ENCODE peak calls at places on chromosomes 7 and 10, in nine cellular contexts. One of them, this sample, is unnamed.

GRCh38 chr10:119826777-119827176 is 45.9 kb downstream of the MCMBP start:
- DNase-seq in brain microvascular endothelial cell: no peak
- DNase-seq in Peyer's patch: no peak
- DNase-seq in mucosa of descending colon: no peak
- DNase-seq in IMR-90: no peak
- DNase-seq in tibial artery: no peak
- DNase-seq in NB4: no peak
- DNase-seq in fibroblast of mammary gland: peak; percentile 15
- DNase-seq in fibroblast of lung: no peak
- DNase-seq in this sample: peak; percentile 33

GRCh38 chr10:49116509-49117365 is 1.4 kb upstream of the VSTM4 start:
- DNase-seq in brain microvascular endothelial cell: no peak
- DNase-seq in Peyer's patch: no peak
- DNase-seq in mucosa of descending colon: no peak
- DNase-seq in IMR-90: no peak
- DNase-seq in tibial artery: no peak
- DNase-seq in NB4: no peak
- DNase-seq in fibroblast of mammary gland: no peak
- DNase-seq in fibroblast of lung: no peak
- DNase-seq in this sample: no peak

GRCh38 chr10:106682175-106682574 is 482.3 kb downstream of the SORCS1 start:
- DNase-seq in brain microvascular endothelial cell: no peak
- DNase-seq in Peyer's patch: no peak
- DNase-seq in mucosa of descending colon: no peak
- DNase-seq in IMR-90: peak; percentile 4
- DNase-seq in tibial artery: no peak
- DNase-seq in NB4: no peak
- DNase-seq in fibroblast of mammary gland: no peak
- DNase-seq in fibroblast of lung: no peak
- DNase-seq in this sample: peak; percentile 11

GRCh38 chr7:130114374-130114773 is 44.0 kb downstream of the KLHDC10 start:
- DNase-seq in brain microvascular endothelial cell: no peak
- DNase-seq in Peyer's patch: no peak
- DNase-seq in mucosa of descending colon: no peak
- DNase-seq in IMR-90: no peak
- DNase-seq in tibial artery: no peak
- DNase-seq in NB4: no peak
- DNase-seq in fibroblast of mammary gland: no peak
- DNase-seq in fibroblast of lung: no peak
- DNase-seq in this sample: no peak

GRCh38 chr10:92208736-92209135 is 82.1 kb downstream of the CPEB3 start:
- DNase-seq in brain microvascular endothelial cell: peak; percentile 11
- DNase-seq in Peyer's patch: no peak
- DNase-seq in mucosa of descending colon: no peak
- DNase-seq in IMR-90: peak; percentile 27
- DNase-seq in tibial artery: no peak
- DNase-seq in NB4: no peak
- DNase-seq in fibroblast of mammary gland: peak; percentile 54
- DNase-seq in fibroblast of lung: peak; percentile 44
- DNase-seq in this sample: peak; percentile 13

GRCh38 chr10:77520995-77521394 is 116.6 kb downstream of the KCNMA1 start:
- DNase-seq in brain microvascular endothelial cell: no peak
- DNase-seq in Peyer's patch: no peak
- DNase-seq in mucosa of descending colon: no peak
- DNase-seq in IMR-90: no peak
- DNase-seq in tibial artery: no peak
- DNase-seq in NB4: no peak
- DNase-seq in fibroblast of mammary gland: no peak
- DNase-seq in fibroblast of lung: no peak
- DNase-seq in this sample: no peak

GRCh38 chr7:47218378-47219176 is 363.3 kb downstream of the TNS3 start:
- DNase-seq in brain microvascular endothelial cell: no peak
- DNase-seq in Peyer's patch: no peak
- DNase-seq in mucosa of descending colon: no peak
- DNase-seq in IMR-90: no peak
- DNase-seq in tibial artery: no peak
- DNase-seq in NB4: no peak
- DNase-seq in fibroblast of mammary gland: peak; percentile 40
- DNase-seq in fibroblast of lung: peak; percentile 41
- DNase-seq in this sample: no peak

GRCh38 chr10:70898687-70899086 is 10.3 kb upstream of the PCBD1 start:
- DNase-seq in brain microvascular endothelial cell: no peak
- DNase-seq in Peyer's patch: peak; percentile 15
- DNase-seq in mucosa of descending colon: no peak
- DNase-seq in IMR-90: no peak
- DNase-seq in tibial artery: no peak
- DNase-seq in NB4: no peak
- DNase-seq in fibroblast of mammary gland: no peak
- DNase-seq in fibroblast of lung: no peak
- DNase-seq in this sample: peak; percentile 66

GRCh38 chr10:116160271-116160670 is 112.7 kb downstream of the GFRA1 start:
- DNase-seq in brain microvascular endothelial cell: no peak
- DNase-seq in Peyer's patch: no peak
- DNase-seq in mucosa of descending colon: no peak
- DNase-seq in IMR-90: no peak
- DNase-seq in tibial artery: no peak
- DNase-seq in NB4: no peak
- DNase-seq in fibroblast of mammary gland: no peak
- DNase-seq in fibroblast of lung: no peak
- DNase-seq in this sample: peak; percentile 2

GRCh38 chr7:638256-639011 is 88.1 kb upstream of the DNAAF5 start:
- DNase-seq in brain microvascular endothelial cell: no peak
- DNase-seq in Peyer's patch: no peak
- DNase-seq in mucosa of descending colon: no peak
- DNase-seq in IMR-90: no peak
- DNase-seq in tibial artery: no peak
- DNase-seq in NB4: no peak
- DNase-seq in fibroblast of mammary gland: no peak
- DNase-seq in fibroblast of lung: no peak
- DNase-seq in this sample: no peak

GRCh38 chr7:15199482-15199881 is 296.9 kb upstream of the DGKB start:
- DNase-seq in brain microvascular endothelial cell: peak; percentile 10
- DNase-seq in Peyer's patch: no peak
- DNase-seq in mucosa of descending colon: no peak
- DNase-seq in IMR-90: peak; percentile 1
- DNase-seq in tibial artery: no peak
- DNase-seq in NB4: peak; percentile 28
- DNase-seq in fibroblast of mammary gland: peak; percentile 21
- DNase-seq in fibroblast of lung: peak; percentile 11
- DNase-seq in this sample: peak; percentile 5

GRCh38 chr7:30596043-30596641 is 1.5 kb downstream of the GARS1 start:
- DNase-seq in brain microvascular endothelial cell: peak; percentile 23
- DNase-seq in Peyer's patch: no peak
- DNase-seq in mucosa of descending colon: no peak
- DNase-seq in IMR-90: peak; percentile 41
- DNase-seq in tibial artery: no peak
- DNase-seq in NB4: peak; percentile 77
- DNase-seq in fibroblast of mammary gland: peak; percentile 56
- DNase-seq in fibroblast of lung: peak; percentile 40
- DNase-seq in this sample: peak; percentile 70

GRCh38 chr7:30595461-30596042 is 874 bp downstream of the GARS1 start:
- DNase-seq in brain microvascular endothelial cell: no peak
- DNase-seq in Peyer's patch: no peak
- DNase-seq in mucosa of descending colon: no peak
- DNase-seq in IMR-90: no peak
- DNase-seq in tibial artery: no peak
- DNase-seq in NB4: no peak
- DNase-seq in fibroblast of mammary gland: no peak
- DNase-seq in fibroblast of lung: peak; percentile 7
- DNase-seq in this sample: no peak

GRCh38 chr7:30594540-30595460 is at the start of gene GARS1:
- DNase-seq in brain microvascular endothelial cell: peak; percentile 82
- DNase-seq in Peyer's patch: peak; percentile 95
- DNase-seq in mucosa of descending colon: peak; percentile 93
- DNase-seq in IMR-90: peak; percentile 92
- DNase-seq in tibial artery: peak; percentile 85
- DNase-seq in NB4: peak; percentile 98
- DNase-seq in fibroblast of mammary gland: peak; percentile 88
- DNase-seq in fibroblast of lung: peak; percentile 89
- DNase-seq in this sample: peak; percentile 93

GRCh38 chr7:30596721-30597120 is 2.0 kb downstream of the GARS1 start:
- DNase-seq in brain microvascular endothelial cell: no peak
- DNase-seq in Peyer's patch: no peak
- DNase-seq in mucosa of descending colon: no peak
- DNase-seq in IMR-90: peak; percentile 8
- DNase-seq in tibial artery: no peak
- DNase-seq in NB4: no peak
- DNase-seq in fibroblast of mammary gland: peak; percentile 50
- DNase-seq in fibroblast of lung: peak; percentile 30
- DNase-seq in this sample: no peak

DNA sequence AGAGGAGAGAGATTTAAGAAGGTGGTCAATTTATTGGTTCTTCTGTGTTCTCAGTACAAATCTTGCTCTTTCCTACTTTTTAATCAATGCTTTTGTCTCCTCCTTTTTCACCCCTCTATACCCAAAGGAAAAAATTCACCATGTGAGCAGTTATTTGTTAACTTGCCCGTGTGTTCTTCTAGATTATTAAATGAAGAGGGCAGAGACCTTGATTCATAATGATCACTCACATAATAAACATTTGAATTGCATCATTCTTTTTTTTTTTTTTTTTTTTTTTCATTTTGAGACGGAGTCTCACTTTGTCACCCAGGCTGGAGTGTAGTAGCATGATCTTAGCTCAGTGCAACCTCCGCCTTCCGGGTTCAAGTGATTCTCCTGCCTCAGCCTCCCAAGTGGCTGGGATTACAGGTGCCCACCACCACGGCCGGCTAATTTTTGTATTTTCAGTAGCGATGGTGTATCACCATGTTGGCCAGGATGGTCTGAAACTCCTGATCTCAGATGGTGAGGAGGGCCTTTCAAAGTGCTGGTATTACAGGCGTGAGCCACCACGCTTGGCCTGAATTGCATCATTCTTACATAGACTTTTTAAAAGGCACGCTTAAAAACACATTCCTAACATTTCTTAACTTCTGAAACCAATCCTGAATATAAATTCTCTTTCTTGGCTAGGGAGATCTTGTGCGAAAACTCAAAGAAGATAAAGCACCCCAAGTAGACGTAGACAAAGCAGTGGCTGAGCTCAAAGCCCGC is 3.6 kb downstream of the GARS1 start:
- DNase-seq in brain microvascular endothelial cell: no peak
- DNase-seq in Peyer's patch: no peak
- DNase-seq in mucosa of descending colon: no peak
- DNase-seq in IMR-90: peak; percentile 16
- DNase-seq in tibial artery: no peak
- DNase-seq in NB4: no peak
- DNase-seq in fibroblast of mammary gland: peak; percentile 56
- DNase-seq in fibroblast of lung: peak; percentile 42
- DNase-seq in this sample: peak; percentile 53
- H3K4me3 ChIP-seq in brain microvascular endothelial cell: no peak overlapping the region
- H3K4me3 ChIP-seq in Peyer's patch: no peak overlapping the region
- H3K4me3 ChIP-seq in mucosa of descending colon: no peak overlapping the region
- H3K4me3 ChIP-seq in IMR-90: no peak overlapping the region
- H3K4me3 ChIP-seq in tibial artery: no peak overlapping the region
- H3K4me3 ChIP-seq in NB4: peak overlapping the region; percentile 88
- H3K4me3 ChIP-seq in fibroblast of mammary gland: no peak overlapping the region
- H3K4me3 ChIP-seq in fibroblast of lung: no peak overlapping the region
- H3K4me3 ChIP-seq in this sample: no peak overlapping the region

GRCh38 chr10:42938351-42938750 is 138.5 kb upstream of the RET start:
- DNase-seq in brain microvascular endothelial cell: no peak
- DNase-seq in Peyer's patch: no peak
- DNase-seq in mucosa of descending colon: no peak
- DNase-seq in IMR-90: no peak
- DNase-seq in tibial artery: no peak
- DNase-seq in NB4: no peak
- DNase-seq in fibroblast of mammary gland: no peak
- DNase-seq in fibroblast of lung: no peak
- DNase-seq in this sample: no peak

GRCh38 chr10:42937649-42938180 is 139.2 kb upstream of the RET start:
- DNase-seq in brain microvascular endothelial cell: no peak
- DNase-seq in Peyer's patch: no peak
- DNase-seq in mucosa of descending colon: no peak
- DNase-seq in IMR-90: no peak
- DNase-seq in tibial artery: no peak
- DNase-seq in NB4: no peak
- DNase-seq in fibroblast of mammary gland: no peak
- DNase-seq in fibroblast of lung: no peak
- DNase-seq in this sample: no peak

GRCh38 chr10:42936580-42936979 is 140.3 kb upstream of the RET start:
- DNase-seq in brain microvascular endothelial cell: no peak
- DNase-seq in Peyer's patch: no peak
- DNase-seq in mucosa of descending colon: no peak
- DNase-seq in IMR-90: no peak
- DNase-seq in tibial artery: no peak
- DNase-seq in NB4: no peak
- DNase-seq in fibroblast of mammary gland: no peak
- DNase-seq in fibroblast of lung: no peak
- DNase-seq in this sample: no peak

GRCh38 chr10:42935466-42935865 is 141.4 kb upstream of the RET start:
- DNase-seq in brain microvascular endothelial cell: no peak
- DNase-seq in Peyer's patch: no peak
- DNase-seq in mucosa of descending colon: no peak
- DNase-seq in IMR-90: no peak
- DNase-seq in tibial artery: no peak
- DNase-seq in NB4: no peak
- DNase-seq in fibroblast of mammary gland: no peak
- DNase-seq in fibroblast of lung: no peak
- DNase-seq in this sample: no peak

GRCh38 chr10:42937048-42937447 is 139.8 kb upstream of the RET start:
- DNase-seq in brain microvascular endothelial cell: no peak
- DNase-seq in Peyer's patch: no peak
- DNase-seq in mucosa of descending colon: no peak
- DNase-seq in IMR-90: no peak
- DNase-seq in tibial artery: no peak
- DNase-seq in NB4: no peak
- DNase-seq in fibroblast of mammary gland: no peak
- DNase-seq in fibroblast of lung: no peak
- DNase-seq in this sample: no peak
- H3K4me3 ChIP-seq in brain microvascular endothelial cell: no peak overlapping the region
- H3K4me3 ChIP-seq in Peyer's patch: no peak overlapping the region
- H3K4me3 ChIP-seq in mucosa of descending colon: no peak overlapping the region
- H3K4me3 ChIP-seq in IMR-90: no peak overlapping the region
- H3K4me3 ChIP-seq in tibial artery: no peak overlapping the region
- H3K4me3 ChIP-seq in NB4: no peak overlapping the region
- H3K4me3 ChIP-seq in fibroblast of mammary gland: no peak overlapping the region
- H3K4me3 ChIP-seq in fibroblast of lung: no peak overlapping the region
- H3K4me3 ChIP-seq in this sample: no peak overlapping the region

DNA sequence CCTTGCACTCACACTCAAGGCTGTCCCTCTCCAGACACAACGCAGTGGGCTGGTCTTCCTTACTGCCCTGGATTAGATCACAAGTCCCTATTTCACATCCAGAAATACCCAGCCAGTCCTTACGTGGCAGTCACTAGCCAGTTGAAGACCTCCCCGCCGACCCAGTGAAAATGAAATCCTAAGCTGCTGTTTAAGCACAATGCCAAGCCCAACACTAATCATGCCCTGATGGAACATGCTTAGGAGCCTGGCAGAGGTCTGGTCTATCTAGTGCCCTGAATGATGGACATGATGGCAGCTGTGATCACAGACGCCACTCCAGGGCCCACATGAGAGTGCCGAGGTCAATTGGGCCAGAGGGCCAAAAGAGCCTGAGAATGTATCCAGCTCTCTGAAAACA is 389.0 kb downstream of the GRID1 start:
- DNase-seq in brain microvascular endothelial cell: no peak
- DNase-seq in Peyer's patch: no peak
- DNase-seq in mucosa of descending colon: no peak
- DNase-seq in IMR-90: no peak
- DNase-seq in tibial artery: no peak
- DNase-seq in NB4: no peak
- DNase-seq in fibroblast of mammary gland: no peak
- DNase-seq in fibroblast of lung: no peak
- DNase-seq in this sample: no peak
- H3K4me3 ChIP-seq in brain microvascular endothelial cell: no peak overlapping the region
- H3K4me3 ChIP-seq in Peyer's patch: no peak overlapping the region
- H3K4me3 ChIP-seq in mucosa of descending colon: no peak overlapping the region
- H3K4me3 ChIP-seq in IMR-90: no peak overlapping the region
- H3K4me3 ChIP-seq in tibial artery: no peak overlapping the region
- H3K4me3 ChIP-seq in NB4: no peak overlapping the region
- H3K4me3 ChIP-seq in fibroblast of mammary gland: no peak overlapping the region
- H3K4me3 ChIP-seq in fibroblast of lung: no peak overlapping the region
- H3K4me3 ChIP-seq in this sample: no peak overlapping the region

GRCh38 chr10:132563485-132564248 is 26.1 kb downstream of the INPP5A start:
- DNase-seq in brain microvascular endothelial cell: peak; percentile 17
- DNase-seq in Peyer's patch: peak; percentile 48
- DNase-seq in mucosa of descending colon: no peak
- DNase-seq in IMR-90: no peak
- DNase-seq in tibial artery: peak; percentile 64
- DNase-seq in NB4: peak; percentile 93
- DNase-seq in fibroblast of mammary gland: peak; percentile 29
- DNase-seq in fibroblast of lung: peak; percentile 62
- DNase-seq in this sample: no peak
- H3K4me3 ChIP-seq in brain microvascular endothelial cell: no peak overlapping the region
- H3K4me3 ChIP-seq in Peyer's patch: no peak overlapping the region
- H3K4me3 ChIP-seq in mucosa of descending colon: no peak overlapping the region
- H3K4me3 ChIP-seq in IMR-90: no peak overlapping the region
- H3K4me3 ChIP-seq in tibial artery: no peak overlapping the region
- H3K4me3 ChIP-seq in NB4: peak overlapping the region; percentile 14
- H3K4me3 ChIP-seq in fibroblast of mammary gland: no peak overlapping the region
- H3K4me3 ChIP-seq in fibroblast of lung: no peak overlapping the region
- H3K4me3 ChIP-seq in this sample: no peak overlapping the region

This sample was measured in epithelial cell of esophagus.